ENCODE peak calls at places on chromosomes 2 and 18, in seven cellular contexts. One of them, this sample, is unnamed.

GRCh38 chr2:50491541-50492114 is 540.3 kb downstream of the NRXN1 start:
- DNase-seq in BE2C: peak
- DNase-seq in CD8-positive, alpha-beta T cell: no peak
- DNase-seq in Calu3: peak
- DNase-seq in GM06990: no peak
- DNase-seq in progenitor cell of endocrine pancreas: no peak
- DNase-seq in GM20000: peak
- DNase-seq in this sample: peak

GRCh38 chr2:26245231-26245732 is 543 bp downstream of the HADHB start:
- DNase-seq in BE2C: peak
- DNase-seq in CD8-positive, alpha-beta T cell: peak
- DNase-seq in Calu3: no peak
- DNase-seq in GM06990: no peak
- DNase-seq in progenitor cell of endocrine pancreas: no peak
- DNase-seq in GM20000: peak
- DNase-seq in this sample: peak

GRCh38 chr2:165009466-165009865 is 54.1 kb upstream of the SLC38A11 start:
- DNase-seq in BE2C: no peak
- DNase-seq in CD8-positive, alpha-beta T cell: no peak
- DNase-seq in Calu3: no peak
- DNase-seq in GM06990: no peak
- DNase-seq in progenitor cell of endocrine pancreas: no peak
- DNase-seq in GM20000: no peak
- DNase-seq in this sample: no peak

GRCh38 chr2:10514743-10515142 is 66.6 kb upstream of the ODC1 start:
- DNase-seq in BE2C: no peak
- DNase-seq in CD8-positive, alpha-beta T cell: no peak
- DNase-seq in Calu3: peak
- DNase-seq in GM06990: no peak
- DNase-seq in progenitor cell of endocrine pancreas: no peak
- DNase-seq in GM20000: no peak
- DNase-seq in this sample: no peak

GRCh38 chr2:53275743-53276142 is 491.9 kb upstream of the CHAC2 start:
- DNase-seq in BE2C: no peak
- DNase-seq in CD8-positive, alpha-beta T cell: no peak
- DNase-seq in Calu3: no peak
- DNase-seq in GM06990: no peak
- DNase-seq in progenitor cell of endocrine pancreas: no peak
- DNase-seq in GM20000: no peak
- DNase-seq in this sample: no peak

GRCh38 chr2:109528811-109529501 is 84.8 kb downstream of the SEPTIN10 start:
- DNase-seq in BE2C: no peak
- DNase-seq in CD8-positive, alpha-beta T cell: no peak
- DNase-seq in Calu3: no peak
- DNase-seq in GM06990: no peak
- DNase-seq in progenitor cell of endocrine pancreas: no peak
- DNase-seq in GM20000: no peak
- DNase-seq in this sample: no peak

GRCh38 chr2:11657646-11658045 is 12.3 kb downstream of the NTSR2 start:
- DNase-seq in BE2C: no peak
- DNase-seq in CD8-positive, alpha-beta T cell: no peak
- DNase-seq in Calu3: no peak
- DNase-seq in GM06990: no peak
- DNase-seq in progenitor cell of endocrine pancreas: no peak
- DNase-seq in GM20000: no peak
- DNase-seq in this sample: no peak

GRCh38 chr2:158202151-158202778 is 100.6 kb downstream of the UPP2 start:
- DNase-seq in BE2C: peak
- DNase-seq in CD8-positive, alpha-beta T cell: no peak
- DNase-seq in Calu3: no peak
- DNase-seq in GM06990: no peak
- DNase-seq in progenitor cell of endocrine pancreas: no peak
- DNase-seq in GM20000: no peak
- DNase-seq in this sample: no peak

GRCh38 chr2:241945311-241945710 is 75.8 kb downstream of the RTP5 start:
- DNase-seq in BE2C: no peak
- DNase-seq in CD8-positive, alpha-beta T cell: no peak
- DNase-seq in Calu3: no peak
- DNase-seq in GM06990: no peak
- DNase-seq in progenitor cell of endocrine pancreas: no peak
- DNase-seq in GM20000: no peak
- DNase-seq in this sample: no peak

GRCh38 chr2:176986579-176986978 is 226.0 kb upstream of the HNRNPA3 start:
- DNase-seq in BE2C: no peak
- DNase-seq in CD8-positive, alpha-beta T cell: no peak
- DNase-seq in Calu3: no peak
- DNase-seq in GM06990: no peak
- DNase-seq in progenitor cell of endocrine pancreas: no peak
- DNase-seq in GM20000: no peak
- DNase-seq in this sample: no peak

GRCh38 chr2:220076734-220077133 is 449.3 kb downstream of the SLC4A3 start:
- DNase-seq in BE2C: no peak
- DNase-seq in CD8-positive, alpha-beta T cell: no peak
- DNase-seq in Calu3: no peak
- DNase-seq in GM06990: no peak
- DNase-seq in progenitor cell of endocrine pancreas: no peak
- DNase-seq in GM20000: no peak
- DNase-seq in this sample: no peak

GRCh38 chr2:37659723-37660122 is 11.7 kb downstream of the CDC42EP3 start:
- DNase-seq in BE2C: no peak
- DNase-seq in CD8-positive, alpha-beta T cell: no peak
- DNase-seq in Calu3: no peak
- DNase-seq in GM06990: no peak
- DNase-seq in progenitor cell of endocrine pancreas: no peak
- DNase-seq in GM20000: no peak
- DNase-seq in this sample: no peak

GRCh38 chr18:1104265-1104792 is 199.7 kb downstream of the ADCYAP1 start:
- DNase-seq in BE2C: no peak
- DNase-seq in CD8-positive, alpha-beta T cell: no peak
- DNase-seq in Calu3: no peak
- DNase-seq in GM06990: no peak
- DNase-seq in progenitor cell of endocrine pancreas: no peak
- DNase-seq in GM20000: no peak
- DNase-seq in this sample: no peak

GRCh38 chr2:18387479-18388206 is 172.8 kb downstream of the RDH14 start:
- DNase-seq in BE2C: peak
- DNase-seq in CD8-positive, alpha-beta T cell: peak
- DNase-seq in Calu3: peak
- DNase-seq in GM06990: no peak
- DNase-seq in progenitor cell of endocrine pancreas: peak
- DNase-seq in GM20000: peak
- DNase-seq in this sample: peak

GRCh38 chr2:54306561-54306960 is 50.5 kb upstream of the TSPYL6 start:
- DNase-seq in BE2C: no peak
- DNase-seq in CD8-positive, alpha-beta T cell: no peak
- DNase-seq in Calu3: no peak
- DNase-seq in GM06990: no peak
- DNase-seq in progenitor cell of endocrine pancreas: no peak
- DNase-seq in GM20000: no peak
- DNase-seq in this sample: no peak

GRCh38 chr2:98148968-98149697 is 62.2 kb downstream of the VWA3B start:
- DNase-seq in BE2C: peak
- DNase-seq in CD8-positive, alpha-beta T cell: no peak
- DNase-seq in Calu3: peak
- DNase-seq in GM06990: no peak
- DNase-seq in progenitor cell of endocrine pancreas: no peak
- DNase-seq in GM20000: no peak
- DNase-seq in this sample: no peak

GRCh38 chr18:37442477-37442876 is 123.1 kb downstream of the CELF4 start:
- DNase-seq in BE2C: no peak
- DNase-seq in CD8-positive, alpha-beta T cell: no peak
- DNase-seq in Calu3: no peak
- DNase-seq in GM06990: no peak
- DNase-seq in progenitor cell of endocrine pancreas: no peak
- DNase-seq in GM20000: no peak
- DNase-seq in this sample: no peak

GRCh38 chr2:84901593-84902120 is 3.8 kb upstream of the TMSB10 start:
- DNase-seq in BE2C: no peak
- DNase-seq in CD8-positive, alpha-beta T cell: no peak
- DNase-seq in Calu3: no peak
- DNase-seq in GM06990: no peak
- DNase-seq in progenitor cell of endocrine pancreas: no peak
- DNase-seq in GM20000: no peak
- DNase-seq in this sample: no peak

GRCh38 chr2:84797271-84797670 is 83.6 kb downstream of the TRABD2A start:
- DNase-seq in BE2C: no peak
- DNase-seq in CD8-positive, alpha-beta T cell: no peak
- DNase-seq in Calu3: no peak
- DNase-seq in GM06990: no peak
- DNase-seq in progenitor cell of endocrine pancreas: no peak
- DNase-seq in GM20000: no peak
- DNase-seq in this sample: no peak

GRCh38 chr2:197179744-197180498 is 130.7 kb downstream of the ANKRD44 start:
- DNase-seq in BE2C: peak
- DNase-seq in CD8-positive, alpha-beta T cell: no peak
- DNase-seq in Calu3: no peak
- DNase-seq in GM06990: no peak
- DNase-seq in progenitor cell of endocrine pancreas: no peak
- DNase-seq in GM20000: no peak
- DNase-seq in this sample: no peak

GRCh38 chr2:15745329-15745728 is 153.7 kb downstream of the DDX1 start:
- DNase-seq in BE2C: no peak
- DNase-seq in CD8-positive, alpha-beta T cell: no peak
- DNase-seq in Calu3: no peak
- DNase-seq in GM06990: no peak
- DNase-seq in progenitor cell of endocrine pancreas: no peak
- DNase-seq in GM20000: no peak
- DNase-seq in this sample: no peak

DNA sequence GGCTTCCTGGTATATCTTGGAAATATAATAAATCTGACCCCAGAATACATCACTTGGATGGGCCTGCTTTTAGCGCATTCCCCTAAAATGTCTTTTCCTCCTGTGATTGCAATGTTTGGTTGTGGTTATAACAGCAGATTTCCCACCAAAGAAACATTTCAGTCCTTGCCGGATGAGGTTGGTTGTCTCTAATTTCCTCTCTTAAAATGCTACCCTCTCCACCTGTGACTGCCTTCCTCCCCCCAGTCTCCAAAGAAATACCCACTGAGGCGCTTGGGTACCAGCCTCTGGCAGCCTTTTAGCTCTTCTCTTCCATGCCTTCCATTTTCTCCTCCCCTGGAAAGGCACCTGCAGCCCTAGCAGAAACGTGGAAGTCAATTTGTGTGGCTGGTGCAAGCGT is 102.1 kb upstream of the SIX3 start:
- DNase-seq in BE2C: no peak
- DNase-seq in CD8-positive, alpha-beta T cell: no peak
- DNase-seq in Calu3: no peak
- DNase-seq in GM06990: no peak
- DNase-seq in progenitor cell of endocrine pancreas: no peak
- DNase-seq in GM20000: no peak
- DNase-seq in this sample: no peak
- TF ChIP-seq CTCF in BE2C: no peak
- TF ChIP-seq CTCF in CD8-positive, alpha-beta T cell: no peak
- TF ChIP-seq CTCF in Calu3: no peak
- TF ChIP-seq CTCF in GM06990: no peak
- TF ChIP-seq CTCF in progenitor cell of endocrine pancreas: no peak
- TF ChIP-seq CTCF in GM20000: no peak
- TF ChIP-seq CTCF in this sample: no peak

GRCh38 chr2:216139884-216140283 is 30.7 kb downstream of the XRCC5 start:
- DNase-seq in BE2C: peak
- DNase-seq in CD8-positive, alpha-beta T cell: no peak
- DNase-seq in Calu3: peak
- DNase-seq in GM06990: no peak
- DNase-seq in progenitor cell of endocrine pancreas: no peak
- DNase-seq in GM20000: peak
- DNase-seq in this sample: peak
- TF ChIP-seq CTCF in BE2C: peak
- TF ChIP-seq CTCF in CD8-positive, alpha-beta T cell: peak
- TF ChIP-seq CTCF in Calu3: peak
- TF ChIP-seq CTCF in GM06990: peak
- TF ChIP-seq CTCF in progenitor cell of endocrine pancreas: peak
- TF ChIP-seq CTCF in GM20000: no peak
- TF ChIP-seq CTCF in this sample: peak

GRCh38 chr18:57050314-57050949 is 96.5 kb upstream of the BOD1L2 start:
- DNase-seq in BE2C: no peak
- DNase-seq in CD8-positive, alpha-beta T cell: no peak
- DNase-seq in Calu3: peak
- DNase-seq in GM06990: no peak
- DNase-seq in progenitor cell of endocrine pancreas: no peak
- DNase-seq in GM20000: no peak
- DNase-seq in this sample: no peak
- TF ChIP-seq CTCF in BE2C: no peak
- TF ChIP-seq CTCF in CD8-positive, alpha-beta T cell: no peak
- TF ChIP-seq CTCF in Calu3: no peak
- TF ChIP-seq CTCF in GM06990: no peak
- TF ChIP-seq CTCF in progenitor cell of endocrine pancreas: no peak
- TF ChIP-seq CTCF in GM20000: no peak
- TF ChIP-seq CTCF in this sample: no peak

GRCh38 chr2:99821039-99821438 is 321.4 kb downstream of the AFF3 start:
- DNase-seq in BE2C: no peak
- DNase-seq in CD8-positive, alpha-beta T cell: no peak
- DNase-seq in Calu3: no peak
- DNase-seq in GM06990: no peak
- DNase-seq in progenitor cell of endocrine pancreas: no peak
- DNase-seq in GM20000: no peak
- DNase-seq in this sample: no peak
- TF ChIP-seq CTCF in BE2C: no peak
- TF ChIP-seq CTCF in CD8-positive, alpha-beta T cell: no peak
- TF ChIP-seq CTCF in Calu3: no peak
- TF ChIP-seq CTCF in GM06990: no peak
- TF ChIP-seq CTCF in progenitor cell of endocrine pancreas: no peak
- TF ChIP-seq CTCF in GM20000: no peak
- TF ChIP-seq CTCF in this sample: no peak

GRCh38 chr2:137654046-137654445 is 310.2 kb upstream of the HNMT start:
- DNase-seq in BE2C: no peak
- DNase-seq in CD8-positive, alpha-beta T cell: no peak
- DNase-seq in Calu3: no peak
- DNase-seq in GM06990: no peak
- DNase-seq in progenitor cell of endocrine pancreas: no peak
- DNase-seq in GM20000: no peak
- DNase-seq in this sample: no peak

GRCh38 chr2:137658433-137658832 is 305.8 kb upstream of the HNMT start:
- DNase-seq in BE2C: no peak
- DNase-seq in CD8-positive, alpha-beta T cell: no peak
- DNase-seq in Calu3: no peak
- DNase-seq in GM06990: no peak
- DNase-seq in progenitor cell of endocrine pancreas: no peak
- DNase-seq in GM20000: no peak
- DNase-seq in this sample: no peak

GRCh38 chr2:137655812-137656211 is 308.5 kb upstream of the HNMT start:
- DNase-seq in BE2C: no peak
- DNase-seq in CD8-positive, alpha-beta T cell: no peak
- DNase-seq in Calu3: no peak
- DNase-seq in GM06990: no peak
- DNase-seq in progenitor cell of endocrine pancreas: no peak
- DNase-seq in GM20000: no peak
- DNase-seq in this sample: no peak

DNA sequence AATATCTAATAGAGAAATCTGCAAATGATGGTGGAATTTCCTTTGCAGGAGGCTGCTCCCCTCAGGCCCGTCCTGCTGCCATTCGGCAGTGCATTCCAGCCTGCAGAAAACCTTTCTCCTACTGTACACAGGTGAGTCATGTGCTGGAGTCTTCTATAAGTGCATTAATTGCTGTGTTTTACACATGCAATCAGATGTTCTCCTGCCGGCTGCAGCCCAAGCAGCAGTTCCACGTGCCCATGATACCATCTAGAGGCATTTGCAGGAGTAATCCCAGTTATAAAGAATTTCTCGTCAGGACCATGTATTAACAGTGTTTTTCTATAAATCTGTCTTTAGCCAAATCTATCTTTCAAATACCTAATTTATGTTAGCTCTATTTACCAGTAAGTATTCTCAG is 304.7 kb upstream of the HNMT start:
- DNase-seq in BE2C: no peak
- DNase-seq in CD8-positive, alpha-beta T cell: no peak
- DNase-seq in Calu3: peak
- DNase-seq in GM06990: no peak
- DNase-seq in progenitor cell of endocrine pancreas: no peak
- DNase-seq in GM20000: no peak
- DNase-seq in this sample: no peak
- TF ChIP-seq CTCF in BE2C: no peak
- TF ChIP-seq CTCF in CD8-positive, alpha-beta T cell: no peak
- TF ChIP-seq CTCF in Calu3: no peak
- TF ChIP-seq CTCF in GM06990: no peak
- TF ChIP-seq CTCF in progenitor cell of endocrine pancreas: no peak
- TF ChIP-seq CTCF in GM20000: no peak
- TF ChIP-seq CTCF in this sample: no peak